ENCODE peak calls at places on chromosomes 13 and 19, in six cellular contexts. X, Z, F, Y, I and W are unnamed samples.

GRCh38 chr13:25468330-25469178 is 96.8 kb downstream of the ATP8A2 start:
- DNase-seq in I (no peak), Y (no peak), X (peak; percentile 84), Z (no peak), F (no peak), W (no peak)

GRCh38 chr19:35555301-35556005 is 8.0 kb downstream of the ATP4A start:
- DNase-seq in F (no peak), I (no peak), Z (no peak), Y (no peak), X (peak; percentile 75), W (no peak)

GRCh38 chr19:47609885-47610545 is 1.1 kb downstream of the BICRA start:
- DNase-seq in Z (no peak), X (peak; percentile 84), Y (peak; percentile 53), I (peak; percentile 45), F (peak; percentile 65), W (peak; percentile 61)

GRCh38 chr13:21458457-21458815 is 667 bp downstream of the ZDHHC20 start:
- DNase-seq in F (peak; percentile 76), I (peak; percentile 46), Z (no peak), Y (peak; percentile 39), X (peak; percentile 62), W (peak; percentile 43)

GRCh38 chr19:58544591-58545285 is 874 bp downstream of the TRIM28 start:
- DNase-seq in F (peak; percentile 63), I (no peak), Y (no peak), X (peak; percentile 90), Z (no peak), W (no peak)

GRCh38 chr19:41430907-41431306 is 3.7 kb upstream of the B3GNT8 start:
- DNase-seq in Y (no peak), X (no peak), I (no peak), F (no peak), Z (no peak), W (no peak)

GRCh38 chr13:53141336-53141735 is 112.7 kb downstream of the OLFM4 start:
- DNase-seq in Z (no peak), F (no peak), X (no peak), I (no peak), Y (no peak), W (no peak)

GRCh38 chr13:32837973-32838940 is 178.0 kb upstream of the KL start:
- DNase-seq in Y (no peak), F (no peak), I (no peak), X (peak; percentile 19), Z (no peak), W (no peak)

GRCh38 chr13:73222627-73223026 is 163.8 kb downstream of the KLF5 start:
- DNase-seq in I (no peak), X (no peak), Y (no peak), F (no peak), Z (no peak), W (no peak)

GRCh38 chr19:58346961-58347929 is 6.0 kb downstream of the A1BG start:
- DNase-seq in Z (no peak), F (peak; percentile 72), X (peak; percentile 89), I (peak; percentile 60), Y (peak; percentile 71), W (peak; percentile 75)

GRCh38 chr19:44718441-44719261 is 19.7 kb downstream of the CEACAM16 start:
- DNase-seq in F (peak; percentile 74), X (peak; percentile 55), Z (no peak), I (peak; percentile 78), Y (no peak), W (no peak)

GRCh38 chr13:44312898-44313551 is 60.6 kb upstream of the SERP2 start:
- DNase-seq in Z (peak; percentile 83), F (no peak), X (no peak), I (no peak), Y (no peak), W (no peak)

GRCh38 chr19:12665281-12665573 is 1.3 kb downstream of the MAN2B1 start:
- DNase-seq in Z (no peak), I (peak; percentile 55), X (no peak), Y (peak; percentile 47), F (peak; percentile 87), W (peak; percentile 37)

GRCh38 chr13:51000576-51001260 is 91.1 kb downstream of the RNASEH2B start:
- DNase-seq in F (no peak), X (no peak), Z (peak; percentile 40), Y (no peak), I (peak; percentile 54), W (no peak)

GRCh38 chr19:57110592-57111328 is 9.0 kb upstream of the USP29 start:
- DNase-seq in Z (no peak), I (no peak), F (no peak), Y (no peak), X (no peak), W (no peak)

GRCh38 chr13:94329754-94330551 is 149.5 kb downstream of the DCT start:
- DNase-seq in Z (peak; percentile 78), Y (no peak), I (no peak), F (no peak), X (no peak), W (no peak)

GRCh38 chr13:21230516-21230915 is 54.1 kb downstream of the MRPL57 start:
- DNase-seq in F (no peak), Z (no peak), Y (no peak), X (no peak), I (no peak), W (no peak)

GRCh38 chr13:39401756-39402155 is 201.2 kb downstream of the LHFPL6 start:
- DNase-seq in Z (no peak), Y (no peak), I (no peak), F (no peak), X (no peak), W (no peak)

GRCh38 chr13:19089315-19089714 is 92.3 kb downstream of the TUBA3C start:
- DNase-seq in F (no peak), Y (no peak), I (no peak), X (no peak), Z (no peak), W (no peak)

GRCh38 chr19:30028992-30029343 is 86.9 kb downstream of the URI1 start:
- DNase-seq in X (no peak), Y (no peak), Z (no peak), I (no peak), F (no peak), W (no peak)

GRCh38 chr13:69287050-69287698 is 820.5 kb upstream of the ATXN8OS start:
- DNase-seq in F (no peak), Z (no peak), X (no peak), I (no peak), Y (no peak), W (no peak)

GRCh38 chr13:51249767-51250741 is 27.9 kb downstream of the FAM124A start:
- DNase-seq in Z (no peak), F (no peak), I (no peak), X (no peak), Y (no peak), W (no peak)

GRCh38 chr13:73109288-73109899 is 50.6 kb downstream of the KLF5 start:
- DNase-seq in F (no peak), Y (no peak), I (no peak), Z (no peak), X (no peak), W (no peak)

GRCh38 chr19:4326837-4327251 is 11.8 kb downstream of the STAP2 start:
- DNase-seq in I (no peak), F (no peak), X (peak; percentile 85), Y (no peak), Z (no peak), W (no peak)

GRCh38 chr19:4327877-4328242 is 10.8 kb downstream of the STAP2 start:
- DNase-seq in X (no peak), Z (no peak), F (no peak), Y (no peak), I (no peak), W (no peak)

GRCh38 chr19:4329858-4330257 is 8.8 kb downstream of the STAP2 start:
- DNase-seq in I (no peak), Y (no peak), Z (no peak), X (no peak), F (no peak), W (no peak)

GRCh38 chr19:4327252-4327876 is 11.3 kb downstream of the STAP2 start:
- DNase-seq in F (peak; percentile 85), Z (no peak), Y (peak; percentile 57), X (peak; percentile 94), I (peak; percentile 75), W (peak; percentile 77)

DNA sequence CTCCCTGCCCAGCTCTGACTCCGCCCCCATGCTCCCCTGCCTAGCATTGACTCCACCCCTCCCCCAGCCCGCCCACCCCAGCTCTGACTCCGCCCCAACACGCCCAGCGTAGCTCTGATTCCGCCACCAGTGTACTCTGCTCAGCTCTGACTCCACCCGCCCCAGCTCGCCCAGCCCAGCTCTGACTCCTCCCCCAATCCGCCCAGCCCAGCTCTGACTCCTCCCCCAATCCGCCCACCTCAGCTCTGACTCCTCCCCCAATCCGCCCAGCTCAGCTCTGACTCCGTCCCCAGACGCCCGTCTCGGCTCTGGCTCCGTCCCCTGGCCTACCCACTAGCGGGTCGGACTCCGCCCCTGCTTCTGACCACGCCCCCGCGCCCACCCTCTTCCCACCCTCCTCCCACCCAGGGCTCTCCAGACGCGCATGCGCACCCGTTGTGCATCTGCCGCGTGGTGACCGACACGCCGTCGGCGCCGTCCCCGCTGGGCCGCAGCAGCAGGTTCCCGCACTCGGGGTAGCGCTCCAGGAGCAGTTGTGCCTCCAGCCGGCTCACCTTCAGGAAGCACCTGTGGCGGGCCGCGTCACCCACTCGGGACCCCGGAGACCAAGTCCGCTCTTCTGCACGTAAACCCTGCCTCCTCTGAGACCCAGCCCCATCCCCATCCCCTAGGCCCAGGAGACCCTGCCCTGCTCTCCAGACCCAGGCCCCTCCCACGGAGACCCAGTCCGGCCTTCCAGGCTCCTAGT is 10.2 kb downstream of the STAP2 start:
- DNase-seq in Y (peak; percentile 93), X (peak; percentile 98), F (peak; percentile 95), I (peak; percentile 95), Z (no peak), W (peak; percentile 93)
- H3K4me3 ChIP-seq in Y (peak overlapping the region; percentile 81), X (peak overlapping the region; percentile 48), F (peak overlapping the region; percentile 55), I (peak overlapping the region; percentile 71), Z (peak overlapping the region; percentile 38), W (peak overlapping the region; percentile 59)

GRCh38 chr13:78660130-78660857 is 1.3 kb upstream of the OBI1 start:
- DNase-seq in Z (no peak), F (no peak), I (no peak), Y (no peak), X (no peak), W (peak; percentile 12)
- H3K4me3 ChIP-seq in Z (peak overlapping the region; percentile 60), F (peak overlapping the region; percentile 95), I (peak overlapping the region; percentile 98), Y (peak overlapping the region; percentile 72), X (no peak overlapping the region), W (peak overlapping the region; percentile 94)

DNA sequence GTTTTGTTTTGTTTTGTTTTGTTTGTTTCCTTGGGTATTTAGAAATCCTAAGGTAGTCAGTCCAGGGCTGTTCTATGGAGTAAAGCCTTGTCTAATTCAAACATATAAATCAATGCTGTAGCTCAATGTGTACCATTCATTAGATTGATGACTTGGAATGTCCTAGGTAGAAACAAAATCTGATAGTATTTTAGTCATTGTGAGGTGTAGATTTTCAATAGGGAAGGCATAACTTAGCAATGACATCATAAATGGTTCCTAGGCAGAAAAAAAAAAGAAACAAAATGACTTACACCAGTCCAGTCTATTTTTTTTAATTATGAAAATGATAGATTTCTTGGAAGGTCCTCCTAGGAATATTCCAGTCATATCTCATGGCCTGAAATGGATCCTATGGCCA is 189.9 kb downstream of the SPRY2 start:
- DNase-seq in X (no peak), Y (no peak), I (no peak), F (no peak), Z (no peak), W (no peak)
- H3K4me3 ChIP-seq in X (no peak overlapping the region), Y (no peak overlapping the region), I (no peak overlapping the region), F (no peak overlapping the region), Z (no peak overlapping the region), W (no peak overlapping the region)

GRCh38 chr19:54354761-54355160 is 10.0 kb downstream of the LAIR1 start:
- DNase-seq in Y (no peak), F (no peak), I (no peak), Z (no peak), X (no peak), W (no peak)
- H3K4me3 ChIP-seq in Y (no peak overlapping the region), F (no peak overlapping the region), I (no peak overlapping the region), Z (no peak overlapping the region), X (no peak overlapping the region), W (no peak overlapping the region)